ENCODE peak calls at places on chromosomes 11 and 22, in nine cellular contexts. One of them, this sample, is unnamed.

GRCh38 chr11:8839957-8840945 is 70.7 kb upstream of the AKIP1 start:
- DNase-seq in activated naive CD4-positive, alpha-beta T cell treated with anti-CD3 and anti-CD28 coated beads, Interleukin-2, amount 50 U/mL, for 16 hours: no peak
- DNase-seq in H54: no peak
- DNase-seq in NCI-H345: no peak
- DNase-seq in fibroblast of mammary gland: no peak
- DNase-seq in HCEC 1CT: peak
- DNase-seq in neural crest cell: peak
- DNase-seq in HuH-7: peak
- DNase-seq in activated CD4-positive, alpha-beta T cell treated with anti-CD3 and anti-CD28 coated beads, Interleukin-2, amount 10 ng/mL, durations not matched to agents 7 days and 5 days: no peak
- DNase-seq in this sample: peak

GRCh38 chr11:114108501-114109205 is 49.1 kb downstream of the ZBTB16 start:
- DNase-seq in HCEC 1CT: no peak
- DNase-seq in activated CD4-positive, alpha-beta T cell treated with anti-CD3 and anti-CD28 coated beads, Interleukin-2, amount 10 ng/mL, durations not matched to agents 7 days and 5 days: no peak
- DNase-seq in HuH-7: no peak
- DNase-seq in NCI-H345: no peak
- DNase-seq in H54: no peak
- DNase-seq in fibroblast of mammary gland: no peak
- DNase-seq in activated naive CD4-positive, alpha-beta T cell treated with anti-CD3 and anti-CD28 coated beads, Interleukin-2, amount 50 U/mL, for 16 hours: no peak
- DNase-seq in neural crest cell: no peak
- DNase-seq in this sample: no peak

GRCh38 chr11:62449451-62449851 is 30.6 kb downstream of the SCGB1A1 start:
- DNase-seq in HCEC 1CT: no peak
- DNase-seq in H54: peak
- DNase-seq in fibroblast of mammary gland: no peak
- DNase-seq in HuH-7: no peak
- DNase-seq in activated naive CD4-positive, alpha-beta T cell treated with anti-CD3 and anti-CD28 coated beads, Interleukin-2, amount 50 U/mL, for 16 hours: no peak
- DNase-seq in activated CD4-positive, alpha-beta T cell treated with anti-CD3 and anti-CD28 coated beads, Interleukin-2, amount 10 ng/mL, durations not matched to agents 7 days and 5 days: no peak
- DNase-seq in NCI-H345: no peak
- DNase-seq in neural crest cell: no peak
- DNase-seq in this sample: no peak

GRCh38 chr11:134700101-134700640 is 288.1 kb upstream of the B3GAT1 start:
- DNase-seq in neural crest cell: no peak
- DNase-seq in NCI-H345: no peak
- DNase-seq in activated naive CD4-positive, alpha-beta T cell treated with anti-CD3 and anti-CD28 coated beads, Interleukin-2, amount 50 U/mL, for 16 hours: no peak
- DNase-seq in fibroblast of mammary gland: no peak
- DNase-seq in activated CD4-positive, alpha-beta T cell treated with anti-CD3 and anti-CD28 coated beads, Interleukin-2, amount 10 ng/mL, durations not matched to agents 7 days and 5 days: no peak
- DNase-seq in HCEC 1CT: no peak
- DNase-seq in HuH-7: no peak
- DNase-seq in H54: no peak
- DNase-seq in this sample: no peak

GRCh38 chr11:17986007-17986710 is 26.7 kb downstream of the SERGEF start:
- DNase-seq in activated CD4-positive, alpha-beta T cell treated with anti-CD3 and anti-CD28 coated beads, Interleukin-2, amount 10 ng/mL, durations not matched to agents 7 days and 5 days: no peak
- DNase-seq in HuH-7: no peak
- DNase-seq in HCEC 1CT: peak
- DNase-seq in activated naive CD4-positive, alpha-beta T cell treated with anti-CD3 and anti-CD28 coated beads, Interleukin-2, amount 50 U/mL, for 16 hours: no peak
- DNase-seq in H54: peak
- DNase-seq in NCI-H345: no peak
- DNase-seq in fibroblast of mammary gland: peak
- DNase-seq in neural crest cell: no peak
- DNase-seq in this sample: no peak

GRCh38 chr11:1478544-1478943 is 8.0 kb downstream of the MOB2 start:
- DNase-seq in fibroblast of mammary gland: no peak
- DNase-seq in HCEC 1CT: no peak
- DNase-seq in HuH-7: no peak
- DNase-seq in activated CD4-positive, alpha-beta T cell treated with anti-CD3 and anti-CD28 coated beads, Interleukin-2, amount 10 ng/mL, durations not matched to agents 7 days and 5 days: no peak
- DNase-seq in H54: no peak
- DNase-seq in activated naive CD4-positive, alpha-beta T cell treated with anti-CD3 and anti-CD28 coated beads, Interleukin-2, amount 50 U/mL, for 16 hours: no peak
- DNase-seq in neural crest cell: no peak
- DNase-seq in NCI-H345: no peak
- DNase-seq in this sample: no peak

GRCh38 chr11:91248199-91248807 is 976.3 kb upstream of the FAT3 start:
- DNase-seq in activated CD4-positive, alpha-beta T cell treated with anti-CD3 and anti-CD28 coated beads, Interleukin-2, amount 10 ng/mL, durations not matched to agents 7 days and 5 days: peak
- DNase-seq in H54: no peak
- DNase-seq in HCEC 1CT: peak
- DNase-seq in NCI-H345: peak
- DNase-seq in fibroblast of mammary gland: peak
- DNase-seq in HuH-7: no peak
- DNase-seq in activated naive CD4-positive, alpha-beta T cell treated with anti-CD3 and anti-CD28 coated beads, Interleukin-2, amount 50 U/mL, for 16 hours: no peak
- DNase-seq in neural crest cell: peak
- DNase-seq in this sample: peak

GRCh38 chr11:692824-693414 is 2.1 kb downstream of the DEAF1 start:
- DNase-seq in neural crest cell: no peak
- DNase-seq in fibroblast of mammary gland: peak
- DNase-seq in activated naive CD4-positive, alpha-beta T cell treated with anti-CD3 and anti-CD28 coated beads, Interleukin-2, amount 50 U/mL, for 16 hours: no peak
- DNase-seq in HuH-7: no peak
- DNase-seq in H54: no peak
- DNase-seq in HCEC 1CT: no peak
- DNase-seq in activated CD4-positive, alpha-beta T cell treated with anti-CD3 and anti-CD28 coated beads, Interleukin-2, amount 10 ng/mL, durations not matched to agents 7 days and 5 days: peak
- DNase-seq in NCI-H345: no peak
- DNase-seq in this sample: no peak

GRCh38 chr22:29115682-29116313 is 43.0 kb downstream of the KREMEN1 start:
- DNase-seq in neural crest cell: no peak
- DNase-seq in activated naive CD4-positive, alpha-beta T cell treated with anti-CD3 and anti-CD28 coated beads, Interleukin-2, amount 50 U/mL, for 16 hours: no peak
- DNase-seq in HuH-7: no peak
- DNase-seq in fibroblast of mammary gland: no peak
- DNase-seq in H54: no peak
- DNase-seq in activated CD4-positive, alpha-beta T cell treated with anti-CD3 and anti-CD28 coated beads, Interleukin-2, amount 10 ng/mL, durations not matched to agents 7 days and 5 days: no peak
- DNase-seq in NCI-H345: no peak
- DNase-seq in HCEC 1CT: no peak
- DNase-seq in this sample: no peak

GRCh38 chr11:108199446-108200321 is 22.8 kb downstream of the NPAT start:
- DNase-seq in neural crest cell: no peak
- DNase-seq in H54: no peak
- DNase-seq in HuH-7: no peak
- DNase-seq in activated naive CD4-positive, alpha-beta T cell treated with anti-CD3 and anti-CD28 coated beads, Interleukin-2, amount 50 U/mL, for 16 hours: peak
- DNase-seq in fibroblast of mammary gland: peak
- DNase-seq in HCEC 1CT: no peak
- DNase-seq in activated CD4-positive, alpha-beta T cell treated with anti-CD3 and anti-CD28 coated beads, Interleukin-2, amount 10 ng/mL, durations not matched to agents 7 days and 5 days: no peak
- DNase-seq in NCI-H345: no peak
- DNase-seq in this sample: no peak

GRCh38 chr11:124069429-124070401 is 28.6 kb upstream of the OR10G7 start:
- DNase-seq in H54: no peak
- DNase-seq in NCI-H345: peak
- DNase-seq in HuH-7: peak
- DNase-seq in activated CD4-positive, alpha-beta T cell treated with anti-CD3 and anti-CD28 coated beads, Interleukin-2, amount 10 ng/mL, durations not matched to agents 7 days and 5 days: peak
- DNase-seq in activated naive CD4-positive, alpha-beta T cell treated with anti-CD3 and anti-CD28 coated beads, Interleukin-2, amount 50 U/mL, for 16 hours: peak
- DNase-seq in HCEC 1CT: peak
- DNase-seq in fibroblast of mammary gland: peak
- DNase-seq in neural crest cell: peak
- DNase-seq in this sample: peak

GRCh38 chr11:8095356-8095755 is 14.3 kb downstream of the TUB start:
- DNase-seq in H54: no peak
- DNase-seq in HCEC 1CT: no peak
- DNase-seq in activated CD4-positive, alpha-beta T cell treated with anti-CD3 and anti-CD28 coated beads, Interleukin-2, amount 10 ng/mL, durations not matched to agents 7 days and 5 days: no peak
- DNase-seq in NCI-H345: no peak
- DNase-seq in neural crest cell: no peak
- DNase-seq in activated naive CD4-positive, alpha-beta T cell treated with anti-CD3 and anti-CD28 coated beads, Interleukin-2, amount 50 U/mL, for 16 hours: no peak
- DNase-seq in HuH-7: no peak
- DNase-seq in fibroblast of mammary gland: no peak
- DNase-seq in this sample: no peak

GRCh38 chr22:20143883-20144665 is 6.8 kb downstream of the CCDC188 start:
- DNase-seq in NCI-H345: no peak
- DNase-seq in neural crest cell: no peak
- DNase-seq in fibroblast of mammary gland: no peak
- DNase-seq in activated naive CD4-positive, alpha-beta T cell treated with anti-CD3 and anti-CD28 coated beads, Interleukin-2, amount 50 U/mL, for 16 hours: no peak
- DNase-seq in HCEC 1CT: no peak
- DNase-seq in H54: no peak
- DNase-seq in activated CD4-positive, alpha-beta T cell treated with anti-CD3 and anti-CD28 coated beads, Interleukin-2, amount 10 ng/mL, durations not matched to agents 7 days and 5 days: no peak
- DNase-seq in HuH-7: no peak
- DNase-seq in this sample: no peak